ENCODE peak calls at places on chromosomes 5 and 9, in five cellular contexts. C is HCT116, E is K562, A is H1, F is HepG2. N is an unnamed sample.
A peak's percentile ranks its signal among the peaks of the same experiment; 100 is the strongest.

GRCh38 chr9:124858330-124859046 is 3.3 kb downstream of the RPL35 start:
- DNase-seq in A (no peak), F (no peak), C (no peak), E (no peak), N (no peak)

GRCh38 chr9:2645569-2645968 is 24.0 kb downstream of the VLDLR start:
- DNase-seq in C (no peak), E (no peak), F (no peak), A (no peak), N (peak; percentile 41)

GRCh38 chr9:129841071-129841470 is 5.8 kb downstream of the USP20 start:
- DNase-seq in F (no peak), E (no peak), A (no peak), C (no peak), N (no peak)

GRCh38 chr5:96597441-96598020 is 64.6 kb upstream of the CAST start:
- DNase-seq in F (no peak), E (no peak), A (no peak), C (no peak), N (no peak)

GRCh38 chr9:120099064-120099463 is 480.9 kb downstream of the CDK5RAP2 start:
- DNase-seq in E (peak; percentile 52), A (no peak), C (no peak), F (no peak), N (no peak)

GRCh38 chr5:158175664-158176507 is 316.9 kb upstream of the CLINT1 start:
- DNase-seq in A (no peak), E (no peak), C (no peak), F (no peak), N (no peak)

GRCh38 chr5:171080151-171080938 is 218.5 kb downstream of the RANBP17 start:
- DNase-seq in C (no peak), F (no peak), E (no peak), A (no peak), N (no peak)

GRCh38 chr9:90085633-90086032 is 480.8 kb downstream of the GADD45G start:
- DNase-seq in E (no peak), C (no peak), F (no peak), A (no peak), N (no peak)

GRCh38 chr5:88941581-88941980 is 58.6 kb upstream of the MEF2C start:
- DNase-seq in C (no peak), A (no peak), E (no peak), F (no peak), N (no peak)

GRCh38 chr9:130872912-130873503 is 23.6 kb downstream of the QRFP start:
- DNase-seq in A (no peak), C (no peak), E (no peak), F (peak; percentile 84), N (no peak)

GRCh38 chr5:757931-758697 is 26.4 kb downstream of the ZDHHC11B start:
- DNase-seq in F (peak; percentile 74), A (peak; percentile 61), E (peak; percentile 10), C (no peak), N (no peak)

GRCh38 chr9:83583151-83584014 is 39.6 kb upstream of the IDNK start:
- DNase-seq in A (peak; percentile 80), F (peak; percentile 47), C (peak; percentile 48), E (peak; percentile 42), N (no peak)

GRCh38 chr5:174724484-174725260 is at the start of gene MSX2:
- DNase-seq in C (peak; percentile 80), E (no peak), A (peak; percentile 82), F (no peak), N (no peak)

GRCh38 chr5:140108093-140109049 is 5.5 kb upstream of the PURA start:
- DNase-seq in C (no peak), F (no peak), E (peak; percentile 54), A (peak; percentile 60), N (no peak)

GRCh38 chr9:76703270-76703669 is 61.0 kb upstream of the PCA3 start:
- DNase-seq in F (no peak), C (no peak), A (no peak), E (peak; percentile 9), N (no peak)

GRCh38 chr9:37392272-37392671 is 30.2 kb upstream of the GRHPR start:
- DNase-seq in A (no peak), F (no peak), E (peak; percentile 68), C (no peak), N (no peak)

GRCh38 chr5:378301-378891 is 56.9 kb downstream of the AHRR start:
- DNase-seq in A (peak; percentile 30), E (no peak), F (no peak), C (no peak), N (no peak)

GRCh38 chr9:93576296-93577044 is at the start of gene PHF2:
- DNase-seq in F (no peak), C (no peak), E (peak; percentile 76), A (no peak), N (no peak)

GRCh38 chr5:14528926-14529325 is 52.7 kb upstream of the OTULINL start:
- DNase-seq in E (no peak), A (no peak), F (no peak), C (no peak), N (no peak)

GRCh38 chr9:126956929-126957686 is 42.5 kb downstream of the RALGPS1 start:
- DNase-seq in F (no peak), A (peak; percentile 45), E (peak; percentile 25), C (peak; percentile 35), N (no peak)

GRCh38 chr9:77712533-77713130 is 64.5 kb upstream of the GNA14 start:
- DNase-seq in C (no peak), A (no peak), E (no peak), F (peak; percentile 20), N (no peak)

GRCh38 chr5:180003145-180003544 is 68.4 kb downstream of the RNF130 start:
- DNase-seq in E (no peak), A (no peak), F (no peak), C (no peak), N (no peak)

GRCh38 chr5:88825782-88826110 is 57.2 kb downstream of the MEF2C start:
- DNase-seq in C (no peak), F (no peak), E (peak; percentile 25), A (no peak), N (no peak)

GRCh38 chr5:104213216-104213615 is 650.6 kb upstream of the NUDT12 start:
- DNase-seq in F (no peak), E (no peak), A (no peak), C (no peak), N (no peak)

GRCh38 chr5:171388816-171389168 is 1.1 kb downstream of the NPM1 start:
- DNase-seq in A (no peak), C (no peak), E (no peak), F (no peak), N (no peak)

GRCh38 chr5:17696625-17697024 is 62.4 kb downstream of the TAF11L14 start:
- DNase-seq in E (no peak), F (no peak), A (no peak), C (no peak), N (no peak)

GRCh38 chr9:113787871-113788270 is 88.2 kb upstream of the ZNF618 start:
- DNase-seq in A (no peak), F (no peak), C (no peak), E (peak; percentile 11), N (no peak)

GRCh38 chr5:110651507-110651906 is 75.0 kb downstream of the TMEM232 start:
- DNase-seq in E (no peak), C (no peak), F (no peak), A (no peak), N (no peak)

GRCh38 chr5:43078956-43079355 is 38.8 kb upstream of the ANXA2R start:
- DNase-seq in A (no peak), E (peak; percentile 29), F (no peak), C (no peak), N (no peak)
- TF ChIP-seq SRF in A (no peak), E (no peak), F (no peak), C (no peak), N (no peak)

GRCh38 chr5:105503950-105504349 is 1941.4 kb upstream of the NUDT12 start:
- DNase-seq in C (no peak), E (no peak), A (no peak), F (no peak), N (no peak)

GRCh38 chr5:105501315-105501714 is 1938.7 kb upstream of the NUDT12 start:
- DNase-seq in E (no peak), A (no peak), F (no peak), C (no peak), N (no peak)

GRCh38 chr5:105508519-105508918 is 1945.9 kb upstream of the NUDT12 start:
- DNase-seq in E (no peak), C (no peak), A (no peak), F (no peak), N (no peak)

DNA sequence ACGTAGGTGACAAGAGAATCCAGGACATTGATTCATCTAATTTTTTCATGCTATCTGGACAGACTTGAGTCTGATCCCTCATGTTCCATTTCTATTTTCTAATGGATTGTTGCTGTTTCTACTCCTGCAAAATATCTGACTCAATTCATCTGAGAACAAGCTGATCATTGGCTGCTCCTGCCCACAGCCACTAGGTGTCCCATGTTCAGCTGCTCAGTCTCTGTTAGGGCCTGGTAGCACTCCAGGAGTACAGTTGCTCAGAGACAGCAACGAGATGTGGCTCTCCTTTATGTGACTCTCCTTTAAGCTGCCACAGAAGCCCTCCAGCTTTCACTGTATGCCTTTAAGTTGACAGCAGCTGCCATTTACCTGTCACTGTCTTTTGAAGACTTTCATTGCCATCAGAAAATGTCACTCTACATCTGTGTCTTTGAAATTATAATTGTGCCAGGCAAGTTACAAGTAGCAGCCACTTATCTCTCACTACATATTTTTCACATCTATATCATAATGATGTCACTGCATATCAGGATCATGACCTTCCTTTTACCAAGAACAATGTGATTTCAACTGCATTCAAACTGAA is 1944.2 kb upstream of the NUDT12 start:
- DNase-seq in F (peak; percentile 12), C (peak; percentile 16), A (no peak), E (peak; percentile 14), N (no peak)
- TF ChIP-seq SRF in F (no peak), C (no peak), A (no peak), E (no peak), N (no peak)

GRCh38 chr9:115884846-115885245 is 268.7 kb upstream of the PAPPA start:
- DNase-seq in E (no peak), F (no peak), A (no peak), C (no peak), N (no peak)

GRCh38 chr9:115880221-115880620 is 273.4 kb upstream of the PAPPA start:
- DNase-seq in E (no peak), A (no peak), C (no peak), F (no peak), N (no peak)

GRCh38 chr9:115879451-115879850 is 274.1 kb upstream of the PAPPA start:
- DNase-seq in F (no peak), C (no peak), A (no peak), E (no peak), N (no peak)

GRCh38 chr9:115883467-115884329 is 269.9 kb upstream of the PAPPA start:
- DNase-seq in E (no peak), F (peak; percentile 55), A (no peak), C (peak; percentile 12), N (no peak)

GRCh38 chr9:115882911-115883310 is 270.7 kb upstream of the PAPPA start:
- DNase-seq in F (no peak), C (no peak), E (no peak), A (no peak), N (no peak)
- TF ChIP-seq SRF in F (no peak), C (no peak), E (no peak), A (no peak), N (no peak)

DNA sequence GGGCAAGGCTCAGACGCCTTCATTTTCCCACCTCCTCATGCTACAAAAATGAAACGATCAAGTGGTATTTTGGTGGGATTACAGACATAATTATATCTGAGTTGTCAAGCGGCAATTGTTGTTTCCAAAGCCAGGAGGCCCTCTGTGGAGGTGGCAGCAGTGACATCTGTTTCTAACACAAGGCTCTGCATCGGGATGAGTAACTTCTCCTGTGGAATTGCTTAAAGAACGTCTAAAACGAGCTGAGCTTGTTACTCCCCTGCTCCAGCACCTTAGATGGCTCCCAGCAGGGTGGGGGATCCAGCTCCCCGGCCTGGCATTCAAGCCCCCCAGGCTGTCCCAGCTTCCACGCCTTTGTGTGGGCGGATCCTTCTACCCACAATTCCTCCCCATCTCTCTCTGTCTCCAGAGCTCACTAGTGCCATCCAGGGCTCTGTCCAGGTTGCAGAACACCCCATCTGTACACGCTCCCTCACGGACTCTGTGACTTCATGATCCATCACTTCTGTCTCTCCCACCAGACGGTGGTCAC is 36.8 kb downstream of the DAB2IP start:
- DNase-seq in C (no peak), A (no peak), E (no peak), F (no peak), N (no peak)
- TF ChIP-seq SRF in C (no peak), A (no peak), E (no peak), F (no peak), N (no peak)